ENCODE peak calls at places on chromosomes 7 and 10, in ten cellular contexts. One of them, this sample, is unnamed.

GRCh38 chr7:56033671-56034432 is 17.4 kb downstream of the PSPH start:
- DNase-seq in stomach: peak
- DNase-seq in GM20000: peak
- DNase-seq in T-helper 1 cell: peak
- DNase-seq in M059J: no peak
- DNase-seq in nephron progenitor cell: peak
- DNase-seq in activated naive CD8-positive, alpha-beta T cell treated with anti-CD3 and anti-CD28 coated beads for 36 hours: peak
- DNase-seq in heart left ventricle: peak
- DNase-seq in ovary: peak
- DNase-seq in AG09319: no peak
- DNase-seq in this sample: no peak

GRCh38 chr7:31938650-31939049 is 131.6 kb downstream of the PDE1C start:
- DNase-seq in stomach: no peak
- DNase-seq in M059J: peak
- DNase-seq in activated naive CD8-positive, alpha-beta T cell treated with anti-CD3 and anti-CD28 coated beads for 36 hours: no peak
- DNase-seq in GM20000: no peak
- DNase-seq in heart left ventricle: no peak
- DNase-seq in ovary: no peak
- DNase-seq in nephron progenitor cell: no peak
- DNase-seq in AG09319: no peak
- DNase-seq in T-helper 1 cell: no peak
- DNase-seq in this sample: no peak

GRCh38 chr10:98460837-98461499 is 14.2 kb upstream of the HPS1 start:
- DNase-seq in nephron progenitor cell: no peak
- DNase-seq in AG09319: peak
- DNase-seq in GM20000: no peak
- DNase-seq in T-helper 1 cell: no peak
- DNase-seq in ovary: peak
- DNase-seq in stomach: peak
- DNase-seq in M059J: peak
- DNase-seq in activated naive CD8-positive, alpha-beta T cell treated with anti-CD3 and anti-CD28 coated beads for 36 hours: no peak
- DNase-seq in heart left ventricle: no peak
- DNase-seq in this sample: no peak

GRCh38 chr7:2480071-2480410 is 3.8 kb upstream of the GRIFIN start:
- DNase-seq in nephron progenitor cell: peak
- DNase-seq in stomach: no peak
- DNase-seq in ovary: no peak
- DNase-seq in M059J: no peak
- DNase-seq in T-helper 1 cell: no peak
- DNase-seq in AG09319: no peak
- DNase-seq in activated naive CD8-positive, alpha-beta T cell treated with anti-CD3 and anti-CD28 coated beads for 36 hours: no peak
- DNase-seq in GM20000: no peak
- DNase-seq in heart left ventricle: no peak
- DNase-seq in this sample: no peak

GRCh38 chr7:47580175-47580701 is 1.7 kb downstream of the TNS3 start:
- DNase-seq in nephron progenitor cell: no peak
- DNase-seq in M059J: peak
- DNase-seq in AG09319: no peak
- DNase-seq in stomach: peak
- DNase-seq in activated naive CD8-positive, alpha-beta T cell treated with anti-CD3 and anti-CD28 coated beads for 36 hours: no peak
- DNase-seq in GM20000: no peak
- DNase-seq in heart left ventricle: no peak
- DNase-seq in T-helper 1 cell: no peak
- DNase-seq in ovary: peak
- DNase-seq in this sample: no peak

GRCh38 chr7:50598455-50599343 is 33.5 kb upstream of the DDC start:
- DNase-seq in AG09319: no peak
- DNase-seq in M059J: no peak
- DNase-seq in ovary: no peak
- DNase-seq in nephron progenitor cell: no peak
- DNase-seq in activated naive CD8-positive, alpha-beta T cell treated with anti-CD3 and anti-CD28 coated beads for 36 hours: no peak
- DNase-seq in T-helper 1 cell: no peak
- DNase-seq in heart left ventricle: no peak
- DNase-seq in GM20000: no peak
- DNase-seq in stomach: no peak
- DNase-seq in this sample: no peak

GRCh38 chr7:70775570-70776156 is 356.3 kb upstream of the GALNT17 start:
- DNase-seq in M059J: peak
- DNase-seq in heart left ventricle: no peak
- DNase-seq in GM20000: no peak
- DNase-seq in AG09319: no peak
- DNase-seq in T-helper 1 cell: no peak
- DNase-seq in stomach: no peak
- DNase-seq in ovary: no peak
- DNase-seq in nephron progenitor cell: no peak
- DNase-seq in activated naive CD8-positive, alpha-beta T cell treated with anti-CD3 and anti-CD28 coated beads for 36 hours: no peak
- DNase-seq in this sample: no peak

GRCh38 chr7:41491313-41491712 is 211.6 kb downstream of the INHBA start:
- DNase-seq in activated naive CD8-positive, alpha-beta T cell treated with anti-CD3 and anti-CD28 coated beads for 36 hours: no peak
- DNase-seq in T-helper 1 cell: no peak
- DNase-seq in M059J: no peak
- DNase-seq in AG09319: no peak
- DNase-seq in ovary: no peak
- DNase-seq in stomach: no peak
- DNase-seq in heart left ventricle: no peak
- DNase-seq in nephron progenitor cell: no peak
- DNase-seq in GM20000: no peak
- DNase-seq in this sample: no peak

GRCh38 chr10:102814456-102814871 is 22.7 kb downstream of the CYP17A1 start:
- DNase-seq in M059J: peak
- DNase-seq in activated naive CD8-positive, alpha-beta T cell treated with anti-CD3 and anti-CD28 coated beads for 36 hours: no peak
- DNase-seq in T-helper 1 cell: no peak
- DNase-seq in stomach: peak
- DNase-seq in nephron progenitor cell: no peak
- DNase-seq in heart left ventricle: peak
- DNase-seq in AG09319: no peak
- DNase-seq in ovary: no peak
- DNase-seq in GM20000: no peak
- DNase-seq in this sample: peak

This sample was measured in sciatic nerve.